ENCODE peak calls at places on chromosomes 12 and 14, in eight cellular contexts. One of them, this sample, is unnamed.

GRCh38 chr14:21084396-21084795 is 14.1 kb downstream of the ZNF219 start:
- DNase-seq in NB4: no peak
- DNase-seq in body of pancreas: no peak
- DNase-seq in H1: no peak
- DNase-seq in spleen: no peak
- DNase-seq in ovary: no peak
- DNase-seq in testis: no peak
- DNase-seq in HepG2: no peak
- DNase-seq in this sample: no peak

GRCh38 chr12:90970471-90970870 is 15.5 kb upstream of the CCER1 start:
- DNase-seq in NB4: no peak
- DNase-seq in body of pancreas: no peak
- DNase-seq in H1: no peak
- DNase-seq in spleen: no peak
- DNase-seq in ovary: no peak
- DNase-seq in testis: no peak
- DNase-seq in HepG2: no peak
- DNase-seq in this sample: no peak

GRCh38 chr12:93868771-93869170 is 191.6 kb downstream of the CRADD start:
- DNase-seq in NB4: no peak
- DNase-seq in body of pancreas: no peak
- DNase-seq in H1: no peak
- DNase-seq in spleen: no peak
- DNase-seq in ovary: no peak
- DNase-seq in testis: peak
- DNase-seq in HepG2: no peak
- DNase-seq in this sample: no peak

GRCh38 chr14:39396448-39396847 is 35.8 kb downstream of the FBXO33 start:
- DNase-seq in NB4: peak
- DNase-seq in body of pancreas: no peak
- DNase-seq in H1: no peak
- DNase-seq in spleen: no peak
- DNase-seq in ovary: no peak
- DNase-seq in testis: no peak
- DNase-seq in HepG2: no peak
- DNase-seq in this sample: no peak

GRCh38 chr14:22554706-22555572 is 34.1 kb downstream of the DAD1 start:
- DNase-seq in NB4: no peak
- DNase-seq in body of pancreas: no peak
- DNase-seq in H1: no peak
- DNase-seq in spleen: no peak
- DNase-seq in ovary: no peak
- DNase-seq in testis: no peak
- DNase-seq in HepG2: no peak
- DNase-seq in this sample: no peak

GRCh38 chr14:102094101-102094500 is 7.3 kb upstream of the HSP90AA1 start:
- DNase-seq in NB4: no peak
- DNase-seq in body of pancreas: no peak
- DNase-seq in H1: no peak
- DNase-seq in spleen: peak
- DNase-seq in ovary: no peak
- DNase-seq in testis: no peak
- DNase-seq in HepG2: no peak
- DNase-seq in this sample: no peak

GRCh38 chr12:64451687-64452558 is at the start of gene TBK1:
- DNase-seq in NB4: peak
- DNase-seq in body of pancreas: peak
- DNase-seq in H1: peak
- DNase-seq in spleen: peak
- DNase-seq in ovary: peak
- DNase-seq in testis: peak
- DNase-seq in HepG2: peak
- DNase-seq in this sample: peak

GRCh38 chr12:128753438-128753837 is 70.3 kb downstream of the SLC15A4 start:
- DNase-seq in NB4: no peak
- DNase-seq in body of pancreas: no peak
- DNase-seq in H1: no peak
- DNase-seq in spleen: no peak
- DNase-seq in ovary: no peak
- DNase-seq in testis: no peak
- DNase-seq in HepG2: no peak
- DNase-seq in this sample: no peak

GRCh38 chr12:2751686-2752085 is 43.1 kb upstream of the FKBP4 start:
- DNase-seq in NB4: no peak
- DNase-seq in body of pancreas: no peak
- DNase-seq in H1: no peak
- DNase-seq in spleen: no peak
- DNase-seq in ovary: no peak
- DNase-seq in testis: no peak
- DNase-seq in HepG2: no peak
- DNase-seq in this sample: no peak

GRCh38 chr12:51773145-51773869 is 75.2 kb downstream of the FIGNL2 start:
- DNase-seq in NB4: peak
- DNase-seq in body of pancreas: no peak
- DNase-seq in H1: no peak
- DNase-seq in spleen: no peak
- DNase-seq in ovary: no peak
- DNase-seq in testis: no peak
- DNase-seq in HepG2: no peak
- DNase-seq in this sample: no peak

GRCh38 chr14:42469637-42470426 is 863.2 kb downstream of the LRFN5 start:
- DNase-seq in NB4: no peak
- DNase-seq in body of pancreas: no peak
- DNase-seq in H1: no peak
- DNase-seq in spleen: no peak
- DNase-seq in ovary: no peak
- DNase-seq in testis: no peak
- DNase-seq in HepG2: no peak
- DNase-seq in this sample: no peak

GRCh38 chr14:39265741-39266588 is 32.2 kb downstream of the MIA2 start:
- DNase-seq in NB4: peak
- DNase-seq in body of pancreas: no peak
- DNase-seq in H1: no peak
- DNase-seq in spleen: no peak
- DNase-seq in ovary: no peak
- DNase-seq in testis: no peak
- DNase-seq in HepG2: no peak
- DNase-seq in this sample: no peak

GRCh38 chr14:21771671-21772070 is 98.1 kb upstream of the OR4E1 start:
- DNase-seq in NB4: no peak
- DNase-seq in body of pancreas: no peak
- DNase-seq in H1: no peak
- DNase-seq in spleen: no peak
- DNase-seq in ovary: no peak
- DNase-seq in testis: no peak
- DNase-seq in HepG2: no peak
- DNase-seq in this sample: no peak

GRCh38 chr12:18750087-18750486 is 12.2 kb downstream of the CAPZA3 start:
- DNase-seq in NB4: no peak
- DNase-seq in body of pancreas: no peak
- DNase-seq in H1: no peak
- DNase-seq in spleen: no peak
- DNase-seq in ovary: no peak
- DNase-seq in testis: no peak
- DNase-seq in HepG2: no peak
- DNase-seq in this sample: no peak

GRCh38 chr14:68476212-68476964 is 316.5 kb downstream of the ZFP36L1 start:
- DNase-seq in NB4: peak
- DNase-seq in body of pancreas: peak
- DNase-seq in H1: no peak
- DNase-seq in spleen: peak
- DNase-seq in ovary: no peak
- DNase-seq in testis: no peak
- DNase-seq in HepG2: peak
- DNase-seq in this sample: peak

GRCh38 chr12:132070298-132070697 is 73.8 kb downstream of the DDX51 start:
- DNase-seq in NB4: no peak
- DNase-seq in body of pancreas: no peak
- DNase-seq in H1: no peak
- DNase-seq in spleen: no peak
- DNase-seq in ovary: no peak
- DNase-seq in testis: no peak
- DNase-seq in HepG2: no peak
- DNase-seq in this sample: no peak
- H3K4me3 ChIP-seq in NB4: no peak
- H3K4me3 ChIP-seq in body of pancreas: no peak
- H3K4me3 ChIP-seq in H1: no peak
- H3K4me3 ChIP-seq in spleen: no peak
- H3K4me3 ChIP-seq in ovary: no peak
- H3K4me3 ChIP-seq in testis: no peak
- H3K4me3 ChIP-seq in HepG2: no peak
- H3K4me3 ChIP-seq in this sample: no peak

GRCh38 chr12:122980192-122981035 is at the start of gene ARL6IP4:
- DNase-seq in NB4: peak
- DNase-seq in body of pancreas: peak
- DNase-seq in H1: no peak
- DNase-seq in spleen: peak
- DNase-seq in ovary: peak
- DNase-seq in testis: peak
- DNase-seq in HepG2: no peak
- DNase-seq in this sample: peak
- TF ChIP-seq POLR2A in NB4: peak
- TF ChIP-seq POLR2A in body of pancreas: peak
- TF ChIP-seq POLR2A in H1: peak
- TF ChIP-seq POLR2A in spleen: no peak
- TF ChIP-seq POLR2A in ovary: peak
- TF ChIP-seq POLR2A in testis: peak
- TF ChIP-seq POLR2A in HepG2: peak
- TF ChIP-seq POLR2A in this sample: peak

DNA sequence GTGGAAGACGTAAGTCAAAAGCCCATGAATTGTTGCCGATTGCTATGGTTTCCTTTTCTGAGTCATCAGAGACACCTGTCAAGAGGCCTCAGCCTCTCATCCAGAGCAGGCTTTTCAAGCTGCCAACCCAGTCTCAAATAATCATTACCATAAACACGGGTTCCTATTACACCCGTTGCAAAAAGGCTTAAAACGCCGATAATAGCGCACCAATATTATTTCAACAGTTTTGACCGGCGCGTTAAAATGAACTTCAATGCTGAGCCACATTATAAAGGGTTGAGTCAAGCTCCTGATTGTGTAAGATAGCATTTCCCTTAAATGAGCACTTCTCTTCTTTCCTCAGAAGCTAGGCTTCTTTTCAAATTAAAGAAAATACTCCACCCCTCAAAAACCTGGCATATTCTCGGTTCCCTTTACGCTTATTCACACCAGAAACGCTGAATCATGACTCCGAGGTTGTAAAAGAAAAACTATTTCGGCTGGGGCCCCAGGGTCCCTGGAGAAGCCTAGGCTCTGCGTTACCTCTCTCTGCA is 1.4 kb downstream of the TMTC1 start:
- DNase-seq in NB4: peak
- DNase-seq in body of pancreas: no peak
- DNase-seq in H1: no peak
- DNase-seq in spleen: no peak
- DNase-seq in ovary: no peak
- DNase-seq in testis: no peak
- DNase-seq in HepG2: no peak
- DNase-seq in this sample: no peak
- H3K4me3 ChIP-seq in NB4: peak
- H3K4me3 ChIP-seq in body of pancreas: no peak
- H3K4me3 ChIP-seq in H1: peak
- H3K4me3 ChIP-seq in spleen: peak
- H3K4me3 ChIP-seq in ovary: peak
- H3K4me3 ChIP-seq in testis: peak
- H3K4me3 ChIP-seq in HepG2: no peak
- H3K4me3 ChIP-seq in this sample: peak

GRCh38 chr12:70637286-70637685 is at the start of gene PTPRB:
- DNase-seq in NB4: no peak
- DNase-seq in body of pancreas: no peak
- DNase-seq in H1: no peak
- DNase-seq in spleen: no peak
- DNase-seq in ovary: no peak
- DNase-seq in testis: no peak
- DNase-seq in HepG2: no peak
- DNase-seq in this sample: no peak
- TF ChIP-seq POLR2A in NB4: no peak
- TF ChIP-seq POLR2A in body of pancreas: no peak
- TF ChIP-seq POLR2A in H1: no peak
- TF ChIP-seq POLR2A in spleen: no peak
- TF ChIP-seq POLR2A in ovary: no peak
- TF ChIP-seq POLR2A in testis: no peak
- TF ChIP-seq POLR2A in HepG2: no peak
- TF ChIP-seq POLR2A in this sample: no peak

GRCh38 chr12:11822071-11822818 is 172.8 kb downstream of the ETV6 start:
- DNase-seq in NB4: no peak
- DNase-seq in body of pancreas: peak
- DNase-seq in H1: no peak
- DNase-seq in spleen: no peak
- DNase-seq in ovary: no peak
- DNase-seq in testis: no peak
- DNase-seq in HepG2: no peak
- DNase-seq in this sample: peak
- H3K4me3 ChIP-seq in NB4: no peak
- H3K4me3 ChIP-seq in body of pancreas: no peak
- H3K4me3 ChIP-seq in H1: no peak
- H3K4me3 ChIP-seq in spleen: no peak
- H3K4me3 ChIP-seq in ovary: no peak
- H3K4me3 ChIP-seq in testis: no peak
- H3K4me3 ChIP-seq in HepG2: no peak
- H3K4me3 ChIP-seq in this sample: no peak

GRCh38 chr12:24993756-24994155 is 44.9 kb upstream of the BCAT1 start:
- DNase-seq in NB4: no peak
- DNase-seq in body of pancreas: no peak
- DNase-seq in H1: no peak
- DNase-seq in spleen: no peak
- DNase-seq in ovary: no peak
- DNase-seq in testis: no peak
- DNase-seq in HepG2: no peak
- DNase-seq in this sample: no peak

GRCh38 chr12:24996102-24996797 is 47.3 kb upstream of the BCAT1 start:
- DNase-seq in NB4: no peak
- DNase-seq in body of pancreas: no peak
- DNase-seq in H1: no peak
- DNase-seq in spleen: no peak
- DNase-seq in ovary: no peak
- DNase-seq in testis: no peak
- DNase-seq in HepG2: no peak
- DNase-seq in this sample: no peak

GRCh38 chr12:24997970-24998582 is 49.2 kb upstream of the BCAT1 start:
- DNase-seq in NB4: no peak
- DNase-seq in body of pancreas: no peak
- DNase-seq in H1: no peak
- DNase-seq in spleen: no peak
- DNase-seq in ovary: no peak
- DNase-seq in testis: no peak
- DNase-seq in HepG2: no peak
- DNase-seq in this sample: no peak

GRCh38 chr12:24997496-24997895 is 48.6 kb upstream of the BCAT1 start:
- DNase-seq in NB4: no peak
- DNase-seq in body of pancreas: no peak
- DNase-seq in H1: no peak
- DNase-seq in spleen: no peak
- DNase-seq in ovary: no peak
- DNase-seq in testis: no peak
- DNase-seq in HepG2: no peak
- DNase-seq in this sample: no peak

GRCh38 chr12:24996820-24997219 is 47.9 kb upstream of the BCAT1 start:
- DNase-seq in NB4: no peak
- DNase-seq in body of pancreas: no peak
- DNase-seq in H1: no peak
- DNase-seq in spleen: no peak
- DNase-seq in ovary: no peak
- DNase-seq in testis: no peak
- DNase-seq in HepG2: no peak
- DNase-seq in this sample: no peak
- TF ChIP-seq POLR2A in NB4: no peak
- TF ChIP-seq POLR2A in body of pancreas: no peak
- TF ChIP-seq POLR2A in H1: no peak
- TF ChIP-seq POLR2A in spleen: no peak
- TF ChIP-seq POLR2A in ovary: no peak
- TF ChIP-seq POLR2A in testis: no peak
- TF ChIP-seq POLR2A in HepG2: no peak
- TF ChIP-seq POLR2A in this sample: no peak

GRCh38 chr12:98513379-98514318 is 1.7 kb upstream of the TMPO start:
- DNase-seq in NB4: peak
- DNase-seq in body of pancreas: no peak
- DNase-seq in H1: no peak
- DNase-seq in spleen: no peak
- DNase-seq in ovary: no peak
- DNase-seq in testis: peak
- DNase-seq in HepG2: no peak
- DNase-seq in this sample: no peak
- H3K4me3 ChIP-seq in NB4: peak
- H3K4me3 ChIP-seq in body of pancreas: no peak
- H3K4me3 ChIP-seq in H1: peak
- H3K4me3 ChIP-seq in spleen: no peak
- H3K4me3 ChIP-seq in ovary: peak
- H3K4me3 ChIP-seq in testis: no peak
- H3K4me3 ChIP-seq in HepG2: peak
- H3K4me3 ChIP-seq in this sample: no peak